ENCODE peak calls at places on chromosomes 3 and 15, in five cellular contexts. One of them, this sample, is unnamed.
A peak's percentile ranks its signal among the peaks of the same experiment; 100 is the strongest.

GRCh38 chr15:85751731-85752421 is 42.8 kb downstream of the KLHL25 start:
- DNase-seq in NCI-H1105 treated with DMSO at 0.1 percent for 48 hours: no peak
- DNase-seq in HFFc6: no peak
- DNase-seq in activated CD4-positive, alpha-beta memory T cell treated with anti-CD3 and anti-CD28 coated beads for 36 hours: no peak
- DNase-seq in stimulated activated CD8-positive, alpha-beta memory T cell treated with anti-CD3 and anti-CD28 coated beads, Interleukin-7, amount 100 ng/mL, for 1 hour: no peak
- DNase-seq in this sample: no peak

GRCh38 chr15:66701422-66702034 is 508 bp upstream of the SMAD6 start:
- DNase-seq in NCI-H1105 treated with DMSO at 0.1 percent for 48 hours: peak; percentile 66
- DNase-seq in activated CD4-positive, alpha-beta memory T cell treated with anti-CD3 and anti-CD28 coated beads for 36 hours: peak; percentile 40
- DNase-seq in stimulated activated CD8-positive, alpha-beta memory T cell treated with anti-CD3 and anti-CD28 coated beads, Interleukin-7, amount 100 ng/mL, for 1 hour: peak; percentile 8
- DNase-seq in HFFc6: peak; percentile 20
- DNase-seq in this sample: no peak

GRCh38 chr3:103158183-103158582 is 723.4 kb downstream of the ZPLD1 start:
- DNase-seq in stimulated activated CD8-positive, alpha-beta memory T cell treated with anti-CD3 and anti-CD28 coated beads, Interleukin-7, amount 100 ng/mL, for 1 hour: no peak
- DNase-seq in activated CD4-positive, alpha-beta memory T cell treated with anti-CD3 and anti-CD28 coated beads for 36 hours: no peak
- DNase-seq in NCI-H1105 treated with DMSO at 0.1 percent for 48 hours: no peak
- DNase-seq in HFFc6: no peak
- DNase-seq in this sample: no peak

GRCh38 chr3:82012775-82013174 is 251.3 kb upstream of the GBE1 start:
- DNase-seq in HFFc6: no peak
- DNase-seq in NCI-H1105 treated with DMSO at 0.1 percent for 48 hours: no peak
- DNase-seq in activated CD4-positive, alpha-beta memory T cell treated with anti-CD3 and anti-CD28 coated beads for 36 hours: no peak
- DNase-seq in stimulated activated CD8-positive, alpha-beta memory T cell treated with anti-CD3 and anti-CD28 coated beads, Interleukin-7, amount 100 ng/mL, for 1 hour: no peak
- DNase-seq in this sample: no peak

GRCh38 chr3:50237133-50237651 is 1.2 kb downstream of the GNAI2 start:
- DNase-seq in stimulated activated CD8-positive, alpha-beta memory T cell treated with anti-CD3 and anti-CD28 coated beads, Interleukin-7, amount 100 ng/mL, for 1 hour: no peak
- DNase-seq in activated CD4-positive, alpha-beta memory T cell treated with anti-CD3 and anti-CD28 coated beads for 36 hours: peak; percentile 55
- DNase-seq in HFFc6: no peak
- DNase-seq in NCI-H1105 treated with DMSO at 0.1 percent for 48 hours: no peak
- DNase-seq in this sample: no peak

GRCh38 chr15:101152914-101153313 is 98.9 kb downstream of the CHSY1 start:
- DNase-seq in HFFc6: no peak
- DNase-seq in activated CD4-positive, alpha-beta memory T cell treated with anti-CD3 and anti-CD28 coated beads for 36 hours: no peak
- DNase-seq in stimulated activated CD8-positive, alpha-beta memory T cell treated with anti-CD3 and anti-CD28 coated beads, Interleukin-7, amount 100 ng/mL, for 1 hour: no peak
- DNase-seq in NCI-H1105 treated with DMSO at 0.1 percent for 48 hours: no peak
- DNase-seq in this sample: no peak

GRCh38 chr3:40546811-40547210 is 22.1 kb downstream of the ZNF621 start:
- DNase-seq in NCI-H1105 treated with DMSO at 0.1 percent for 48 hours: no peak
- DNase-seq in activated CD4-positive, alpha-beta memory T cell treated with anti-CD3 and anti-CD28 coated beads for 36 hours: no peak
- DNase-seq in HFFc6: peak; percentile 19
- DNase-seq in stimulated activated CD8-positive, alpha-beta memory T cell treated with anti-CD3 and anti-CD28 coated beads, Interleukin-7, amount 100 ng/mL, for 1 hour: no peak
- DNase-seq in this sample: no peak

GRCh38 chr3:37590328-37591079 is 271.2 kb upstream of the CTDSPL start:
- DNase-seq in activated CD4-positive, alpha-beta memory T cell treated with anti-CD3 and anti-CD28 coated beads for 36 hours: no peak
- DNase-seq in NCI-H1105 treated with DMSO at 0.1 percent for 48 hours: no peak
- DNase-seq in HFFc6: no peak
- DNase-seq in stimulated activated CD8-positive, alpha-beta memory T cell treated with anti-CD3 and anti-CD28 coated beads, Interleukin-7, amount 100 ng/mL, for 1 hour: no peak
- DNase-seq in this sample: no peak

GRCh38 chr3:132318451-132318850 is 1.2 kb downstream of the ACP3 start:
- DNase-seq in NCI-H1105 treated with DMSO at 0.1 percent for 48 hours: peak; percentile 48
- DNase-seq in stimulated activated CD8-positive, alpha-beta memory T cell treated with anti-CD3 and anti-CD28 coated beads, Interleukin-7, amount 100 ng/mL, for 1 hour: no peak
- DNase-seq in HFFc6: no peak
- DNase-seq in activated CD4-positive, alpha-beta memory T cell treated with anti-CD3 and anti-CD28 coated beads for 36 hours: no peak
- DNase-seq in this sample: no peak

GRCh38 chr15:76235186-76235826 is 76.0 kb downstream of the ETFA start:
- DNase-seq in HFFc6: peak; percentile 70
- DNase-seq in NCI-H1105 treated with DMSO at 0.1 percent for 48 hours: peak; percentile 27
- DNase-seq in stimulated activated CD8-positive, alpha-beta memory T cell treated with anti-CD3 and anti-CD28 coated beads, Interleukin-7, amount 100 ng/mL, for 1 hour: no peak
- DNase-seq in activated CD4-positive, alpha-beta memory T cell treated with anti-CD3 and anti-CD28 coated beads for 36 hours: no peak
- DNase-seq in this sample: no peak

GRCh38 chr3:172512363-172512762 is 10.9 kb downstream of the TNFSF10 start:
- DNase-seq in stimulated activated CD8-positive, alpha-beta memory T cell treated with anti-CD3 and anti-CD28 coated beads, Interleukin-7, amount 100 ng/mL, for 1 hour: peak; percentile 33
- DNase-seq in HFFc6: no peak
- DNase-seq in NCI-H1105 treated with DMSO at 0.1 percent for 48 hours: no peak
- DNase-seq in activated CD4-positive, alpha-beta memory T cell treated with anti-CD3 and anti-CD28 coated beads for 36 hours: peak; percentile 89
- DNase-seq in this sample: no peak

This sample was measured in activated CD8-positive, alpha-beta memory T cell treated with anti-CD3 and anti-CD28 coated beads for 1 hour.